ENCODE peak calls at places on chromosomes 3 and 15, in seven cellular contexts. T is WTC11, C is astrocyte, X is left ventricle myocardium inferior, M is Calu3, Y is HCT116, N is B cell. Q is an unnamed sample.

GRCh38 chr15:36361351-36361870 is 218.0 kb upstream of the CDIN1 start:
- DNase-seq in M (no peak), Y (no peak), T (no peak), X (no peak), N (no peak), C (peak), Q (peak)

GRCh38 chr3:43773273-43774104 is 82.8 kb downstream of the ABHD5 start:
- DNase-seq in X (peak), C (no peak), M (no peak), N (no peak), T (peak), Y (no peak), Q (no peak)

GRCh38 chr3:193118907-193119306 is 122.1 kb upstream of the PLAAT1 start:
- DNase-seq in T (no peak), C (no peak), M (no peak), X (no peak), N (no peak), Y (no peak), Q (no peak)

GRCh38 chr15:42118650-42119531 is 24.5 kb upstream of the PLA2G4D start:
- DNase-seq in N (no peak), T (no peak), C (no peak), X (no peak), M (no peak), Y (no peak), Q (no peak)

GRCh38 chr3:47162695-47163022 is 1.3 kb downstream of the SETD2 start:
- DNase-seq in M (no peak), Y (no peak), T (no peak), C (no peak), N (no peak), X (no peak), Q (peak)

GRCh38 chr3:17850448-17850847 is 108.0 kb upstream of the TBC1D5 start:
- DNase-seq in M (no peak), Y (no peak), T (no peak), C (peak), X (no peak), N (no peak), Q (no peak)

GRCh38 chr15:75049392-75049791 is 26.0 kb downstream of the PPCDC start:
- DNase-seq in M (no peak), Y (no peak), N (no peak), C (no peak), T (no peak), X (peak), Q (no peak)

GRCh38 chr15:72785452-72786243 is 2.1 kb upstream of the ADPGK start:
- DNase-seq in T (no peak), X (no peak), C (peak), Y (no peak), N (no peak), M (no peak), Q (peak)

GRCh38 chr3:53040361-53040820 is 5.5 kb downstream of the SFMBT1 start:
- DNase-seq in T (no peak), X (no peak), M (no peak), Y (no peak), C (peak), N (no peak), Q (no peak)

GRCh38 chr3:32910954-32911353 is 40.5 kb upstream of the CCR4 start:
- DNase-seq in N (no peak), M (no peak), C (no peak), X (no peak), T (no peak), Y (no peak), Q (no peak)

GRCh38 chr3:24451461-24452099 is 43.1 kb downstream of the THRB start:
- DNase-seq in C (no peak), Y (no peak), T (no peak), N (no peak), X (no peak), M (no peak), Q (no peak)

GRCh38 chr3:100891827-100892226 is 101.4 kb downstream of the ABI3BP start:
- DNase-seq in X (no peak), Y (no peak), N (no peak), C (no peak), T (no peak), M (no peak), Q (peak)

GRCh38 chr3:100893108-100893507 is 100.1 kb downstream of the ABI3BP start:
- DNase-seq in M (no peak), X (no peak), T (no peak), Y (no peak), N (no peak), C (no peak), Q (no peak)

GRCh38 chr3:100896994-100897393 is 96.2 kb downstream of the ABI3BP start:
- DNase-seq in M (no peak), Y (no peak), N (no peak), T (no peak), C (no peak), X (no peak), Q (no peak)

GRCh38 chr3:100893590-100893989 is 99.6 kb downstream of the ABI3BP start:
- DNase-seq in X (no peak), M (peak), Y (no peak), N (no peak), C (no peak), T (peak), Q (peak)

DNA sequence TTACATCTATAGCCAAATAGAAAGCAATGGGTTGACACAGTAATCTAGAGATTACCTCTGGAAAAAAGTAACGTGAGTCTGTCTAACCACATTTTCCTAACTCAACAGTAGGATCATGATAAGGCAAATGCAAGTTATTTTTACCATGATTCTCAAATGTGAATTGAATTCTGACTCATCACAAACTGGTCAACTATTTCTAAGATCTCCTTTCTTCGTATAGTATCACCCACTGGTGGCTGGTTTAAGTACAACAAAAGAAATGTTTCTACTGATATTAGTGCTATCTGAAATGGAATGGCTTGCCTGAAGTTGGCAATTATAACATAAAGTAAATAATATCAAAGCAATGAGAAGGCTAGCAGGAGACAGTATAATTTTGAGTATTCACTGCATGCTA is 102.2 kb downstream of the ABI3BP start:
- DNase-seq in T (no peak), C (peak), N (no peak), M (no peak), X (no peak), Y (no peak), Q (peak)
- TF ChIP-seq CTCF in T (no peak), C (peak), N (no peak), M (no peak), X (peak), Y (no peak), Q (peak)

DNA sequence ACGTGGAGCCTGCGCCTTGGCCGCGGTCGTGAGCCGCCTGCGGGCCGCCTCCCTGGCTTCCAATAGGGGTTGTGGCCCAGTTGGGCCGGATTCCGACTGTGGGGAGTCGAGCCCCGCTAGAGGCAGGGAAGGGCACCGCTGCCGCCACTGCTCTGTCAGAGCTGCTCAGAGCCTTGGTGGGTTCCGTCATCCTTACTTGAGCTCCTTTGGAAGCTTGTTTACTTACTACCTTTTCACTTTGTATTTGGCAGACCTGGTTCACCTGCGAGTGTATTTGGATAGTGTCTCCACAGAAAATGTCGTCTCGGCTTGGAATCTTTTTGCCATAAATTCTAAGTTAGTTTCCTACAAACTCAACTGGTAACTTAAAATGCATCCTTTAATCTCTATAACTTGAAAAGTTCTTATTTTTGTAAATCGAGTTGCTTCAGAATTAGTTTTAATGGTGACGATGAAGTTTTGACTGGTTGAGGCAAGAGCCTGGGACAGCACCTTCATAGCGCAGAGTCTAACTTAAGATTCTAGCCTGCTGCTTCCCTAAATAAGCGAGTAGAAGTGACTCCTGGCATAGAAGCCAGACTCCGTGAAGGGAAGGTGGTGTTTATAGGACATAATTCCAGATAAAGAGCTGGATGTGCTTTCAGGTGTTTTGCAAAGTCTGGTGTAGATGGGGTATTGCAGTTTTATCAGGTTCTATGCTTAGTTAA is 800 bp downstream of the DAG1 start:
- DNase-seq in M (no peak), Y (no peak), T (no peak), C (no peak), X (no peak), N (no peak), Q (no peak)
- TF ChIP-seq CTCF in M (no peak), Y (no peak), T (no peak), C (no peak), X (no peak), N (no peak), Q (no peak)

GRCh38 chr15:99014803-99015676 is 7.4 kb upstream of the PGPEP1L start:
- DNase-seq in C (peak), N (peak), X (peak), T (peak), Y (peak), M (peak), Q (peak)
- TF ChIP-seq CTCF in C (no peak), N (no peak), X (no peak), T (no peak), Y (no peak), M (no peak), Q (no peak)

GRCh38 chr3:8576436-8576835 is 68.2 kb downstream of the SSUH2 start:
- DNase-seq in Y (no peak), M (no peak), N (no peak), X (no peak), T (no peak), C (no peak), Q (no peak)
- TF ChIP-seq CTCF in Y (no peak), M (no peak), N (no peak), X (no peak), T (no peak), C (no peak), Q (no peak)

GRCh38 chr3:40588406-40588805 is 63.6 kb downstream of the ZNF621 start:
- DNase-seq in C (no peak), T (peak), M (peak), N (peak), X (no peak), Y (no peak), Q (no peak)
- TF ChIP-seq CTCF in C (no peak), T (no peak), M (no peak), N (no peak), X (no peak), Y (peak), Q (peak)